ENCODE peak calls at places on chromosome 14, in ten cellular contexts. J, G, P, E, N, A, F, R, V and Y are unnamed samples.

GRCh38 chr14:35336171-35337073 is 44.2 kb downstream of the PSMA6 start:
- DNase-seq in R (no peak), F (peak; percentile 83), N (peak; percentile 29), E (peak; percentile 98), V (no peak), J (peak; percentile 91), A (peak; percentile 89), G (peak; percentile 93), P (no peak), Y (peak; percentile 99)

GRCh38 chr14:89575386-89576061 is 158.5 kb upstream of the FOXN3 start:
- DNase-seq in G (no peak), V (no peak), A (no peak), P (no peak), F (no peak), N (no peak), J (no peak), E (no peak), R (no peak), Y (no peak)

GRCh38 chr14:49977126-49977841 is 84.4 kb downstream of the ARF6 start:
- DNase-seq in F (no peak), R (no peak), V (no peak), A (no peak), N (no peak), P (no peak), E (no peak), J (no peak), G (no peak), Y (no peak)

GRCh38 chr14:59293934-59294661 is 105.6 kb downstream of the DAAM1 start:
- DNase-seq in J (no peak), G (no peak), V (no peak), A (no peak), N (no peak), E (peak; percentile 30), F (no peak), R (no peak), P (no peak), Y (no peak)

GRCh38 chr14:73472182-73473114 is 14.1 kb upstream of the NUMB start:
- DNase-seq in N (no peak), R (no peak), P (no peak), V (no peak), F (peak; percentile 75), J (no peak), E (peak; percentile 86), A (no peak), G (no peak), Y (no peak)

GRCh38 chr14:31964979-31965734 is 111.9 kb upstream of the ARHGAP5 start:
- DNase-seq in E (no peak), A (no peak), P (no peak), J (no peak), R (no peak), N (no peak), G (no peak), V (no peak), F (no peak), Y (no peak)

GRCh38 chr14:51458563-51458955 is 193.2 kb upstream of the FRMD6 start:
- DNase-seq in N (no peak), R (no peak), J (no peak), A (no peak), E (peak; percentile 98), F (no peak), G (no peak), P (no peak), V (no peak), Y (no peak)

GRCh38 chr14:104868811-104869572 is 3.9 kb downstream of the CEP170B start:
- DNase-seq in G (no peak), E (no peak), J (no peak), F (no peak), V (no peak), N (no peak), P (no peak), A (no peak), R (no peak), Y (no peak)

GRCh38 chr14:53310412-53310811 is 157.3 kb upstream of the DDHD1 start:
- DNase-seq in R (no peak), A (no peak), N (no peak), E (no peak), G (no peak), J (no peak), P (no peak), V (no peak), F (no peak), Y (no peak)

GRCh38 chr14:50070230-50070629 is 46.1 kb downstream of the VCPKMT start:
- DNase-seq in F (no peak), R (no peak), J (no peak), P (no peak), A (no peak), V (no peak), N (no peak), G (no peak), E (no peak), Y (no peak)

GRCh38 chr14:101232340-101233015 is 328.8 kb upstream of the DIO3 start:
- DNase-seq in F (no peak), V (no peak), N (no peak), E (no peak), R (no peak), G (no peak), A (no peak), P (no peak), J (no peak), Y (peak; percentile 33)

GRCh38 chr14:64501326-64502171 is 2.1 kb downstream of the ZBTB25 start:
- DNase-seq in E (peak; percentile 85), J (peak; percentile 68), P (no peak), R (peak; percentile 3), V (peak; percentile 62), G (peak; percentile 56), A (peak; percentile 61), F (peak; percentile 47), N (no peak), Y (peak; percentile 85)

GRCh38 chr14:58353516-58354299 is 42.0 kb upstream of the TOMM20L start:
- DNase-seq in E (peak; percentile 8), R (no peak), J (no peak), V (no peak), G (no peak), N (no peak), P (no peak), F (peak; percentile 36), A (no peak), Y (no peak)

GRCh38 chr14:22641851-22642250 is 2.3 kb downstream of the OR6J1 start:
- DNase-seq in N (no peak), A (peak; percentile 23), P (no peak), J (no peak), G (no peak), F (peak; percentile 73), E (no peak), V (no peak), R (no peak), Y (no peak)

GRCh38 chr14:52692248-52692962 is 3.0 kb downstream of the ERO1A start:
- DNase-seq in V (peak; percentile 40), R (no peak), P (no peak), A (no peak), N (no peak), F (no peak), G (no peak), E (peak; percentile 79), J (no peak), Y (no peak)

GRCh38 chr14:22577334-22577908 is 11.6 kb downstream of the DAD1 start:
- DNase-seq in F (no peak), N (no peak), R (no peak), J (no peak), V (no peak), P (no peak), G (no peak), A (no peak), E (no peak), Y (no peak)

GRCh38 chr14:22268875-22269274 is 320.1 kb downstream of the DAD1 start:
- DNase-seq in J (no peak), A (no peak), R (no peak), E (peak; percentile 46), N (no peak), V (no peak), P (no peak), G (no peak), F (peak; percentile 60), Y (no peak)

GRCh38 chr14:99575043-99576023 is 28.7 kb downstream of the CCDC85C start:
- DNase-seq in F (peak; percentile 92), V (no peak), E (no peak), J (peak; percentile 89), N (no peak), P (no peak), A (peak; percentile 78), G (peak; percentile 85), R (no peak), Y (no peak)

GRCh38 chr14:95470942-95471499 is 45.4 kb downstream of the SYNE3 start:
- DNase-seq in P (no peak), G (no peak), F (no peak), V (no peak), N (no peak), A (no peak), R (no peak), E (no peak), J (no peak), Y (no peak)

GRCh38 chr14:50061664-50062437 is 54.5 kb downstream of the VCPKMT start:
- DNase-seq in P (no peak), N (no peak), V (no peak), R (peak; percentile 61), F (peak; percentile 35), J (peak; percentile 70), G (no peak), E (peak; percentile 40), A (peak; percentile 71), Y (no peak)

GRCh38 chr14:58131386-58131785 is 20.6 kb downstream of the ARMH4 start:
- DNase-seq in R (no peak), P (no peak), G (no peak), A (no peak), J (no peak), N (no peak), V (no peak), F (no peak), E (peak; percentile 40), Y (no peak)

GRCh38 chr14:77151245-77151644 is 9.7 kb upstream of the ZDHHC22 start:
- DNase-seq in A (no peak), P (no peak), N (no peak), F (no peak), J (no peak), E (peak; percentile 8), V (no peak), R (no peak), G (no peak), Y (peak; percentile 50)

GRCh38 chr14:42391146-42391821 is 784.6 kb downstream of the LRFN5 start:
- DNase-seq in P (no peak), F (no peak), A (no peak), R (no peak), V (no peak), G (no peak), J (no peak), E (no peak), N (no peak), Y (no peak)

GRCh38 chr14:81936902-81937301 is 403.2 kb upstream of the SEL1L start:
- DNase-seq in N (no peak), R (no peak), F (no peak), E (no peak), G (no peak), P (no peak), J (no peak), A (no peak), V (no peak), Y (no peak)

GRCh38 chr14:99659333-99659741 is 14.4 kb downstream of the HHIPL1 start:
- DNase-seq in J (no peak), E (no peak), G (no peak), R (no peak), A (no peak), F (no peak), P (no peak), V (no peak), N (no peak), Y (no peak)

GRCh38 chr14:103731481-103731880 is 15.9 kb downstream of the ZFYVE21 start:
- DNase-seq in F (no peak), N (no peak), G (no peak), E (no peak), R (no peak), A (no peak), J (no peak), V (no peak), P (no peak), Y (no peak)

GRCh38 chr14:31937730-31938346 is 139.3 kb upstream of the ARHGAP5 start:
- DNase-seq in N (no peak), P (peak; percentile 8), V (peak; percentile 80), R (no peak), J (peak; percentile 59), E (peak; percentile 92), F (peak; percentile 86), A (peak; percentile 58), G (no peak), Y (no peak)

GRCh38 chr14:22429546-22429945 is 159.5 kb downstream of the DAD1 start:
- DNase-seq in V (no peak), J (no peak), F (no peak), R (no peak), E (no peak), P (no peak), G (no peak), A (no peak), N (no peak), Y (no peak)